ENCODE peak calls at places on chromosomes 1 and 21, in six cellular contexts. G, S, U, C, N and M are unnamed samples. For H3K79me1, the result is how much of the 10 kb centered on the place peaks cover.

GRCh38 chr1:151846062-151846568 is 6.5 kb upstream of the C2CD4D start:
- DNase-seq in N (no peak), U (peak), S (no peak), G (peak), C (peak), M (no peak)

GRCh38 chr1:245704765-245705164 is 550.0 kb downstream of the KIF26B start:
- DNase-seq in S (no peak), U (peak), C (no peak), N (no peak), G (peak), M (no peak)

GRCh38 chr1:229023651-229024295 is 247.1 kb upstream of the RAB4A start:
- DNase-seq in S (no peak), N (no peak), U (no peak), C (no peak), G (no peak), M (no peak)

GRCh38 chr21:42298657-42299056 is 16.6 kb downstream of the TFF3 start:
- DNase-seq in N (peak), G (no peak), U (no peak), S (no peak), C (no peak), M (no peak)

GRCh38 chr1:100631015-100631521 is 88.5 kb upstream of the VCAM1 start:
- DNase-seq in U (no peak), S (no peak), N (peak), G (peak), C (peak), M (no peak)

GRCh38 chr1:212712451-212713303 is 13.0 kb upstream of the BATF3 start:
- DNase-seq in N (no peak), C (peak), U (no peak), G (peak), S (no peak), M (no peak)

GRCh38 chr21:26849428-26850115 is 4.4 kb upstream of the ADAMTS1 start:
- DNase-seq in G (peak), N (peak), U (no peak), C (peak), S (no peak), M (peak)

GRCh38 chr1:29120955-29121485 is 2.7 kb downstream of the TMEM200B start:
- DNase-seq in G (peak), C (peak), U (peak), S (peak), N (peak), M (peak)

GRCh38 chr1:218616681-218617080 is 271.5 kb downstream of the TGFB2 start:
- DNase-seq in S (no peak), C (no peak), N (no peak), U (no peak), G (peak), M (no peak)

GRCh38 chr1:112735752-112736151 is 20.6 kb upstream of the PPM1J start:
- DNase-seq in S (no peak), G (peak), C (peak), U (no peak), N (peak), M (no peak)

GRCh38 chr1:11341881-11342552 is 69.0 kb downstream of the UBIAD1 start:
- DNase-seq in U (no peak), S (no peak), N (no peak), G (peak), C (no peak), M (no peak)

GRCh38 chr1:66527688-66528087 is 6.3 kb upstream of the SGIP1 start:
- DNase-seq in C (peak), G (peak), U (no peak), S (no peak), N (peak), M (no peak)

GRCh38 chr1:199495432-199495831 is 532.1 kb upstream of the NR5A2 start:
- DNase-seq in N (no peak), S (no peak), C (no peak), U (no peak), G (no peak), M (no peak)

GRCh38 chr1:9249534-9250335 is 15.2 kb downstream of the H6PD start:
- DNase-seq in G (peak), U (peak), C (no peak), N (peak), S (peak), M (peak)

GRCh38 chr1:225934711-225935110 is 6.3 kb downstream of the LEFTY2 start:
- DNase-seq in C (peak), S (no peak), U (no peak), G (peak), N (no peak), M (no peak)

GRCh38 chr1:116433283-116434257 is 60.5 kb downstream of the ATP1A1 start:
- DNase-seq in G (peak), U (no peak), C (no peak), N (peak), S (no peak), M (no peak)

GRCh38 chr1:235068155-235069121 is 60.2 kb downstream of the TOMM20 start:
- DNase-seq in S (no peak), N (peak), G (peak), U (no peak), C (peak), M (no peak)

GRCh38 chr1:171389176-171389575 is 75.2 kb downstream of the FMO4 start:
- DNase-seq in U (no peak), N (peak), C (peak), G (peak), S (no peak), M (no peak)

GRCh38 chr1:182391362-182392044 is at the start of gene GLUL:
- DNase-seq in N (peak), G (peak), U (peak), C (peak), S (peak), M (peak)

GRCh38 chr1:1274931-1275431 is 1.3 kb upstream of the UBE2J2 start:
- DNase-seq in C (no peak), U (no peak), S (no peak), N (peak), G (no peak), M (no peak)

GRCh38 chr1:3186526-3186921 is 117.5 kb downstream of the PRDM16 start:
- DNase-seq in C (peak), G (peak), U (peak), N (no peak), S (no peak), M (no peak)

GRCh38 chr1:193479187-193479586 is 292.8 kb upstream of the B3GALT2 start:
- DNase-seq in U (no peak), N (no peak), G (no peak), S (no peak), C (no peak), M (no peak)

GRCh38 chr21:25845729-25846256 is 111.0 kb downstream of the GABPA start:
- DNase-seq in S (no peak), C (peak), N (peak), U (no peak), G (peak), M (no peak)

GRCh38 chr1:79792212-79792575 is 785.7 kb upstream of the ADGRL4 start:
- DNase-seq in S (no peak), C (peak), U (no peak), N (no peak), G (peak), M (no peak)

GRCh38 chr1:100265931-100266830 is at the start of gene RTCA:
- DNase-seq in U (peak), C (peak), N (peak), S (peak), G (peak), M (peak)

GRCh38 chr1:233082778-233083550 is 132.6 kb downstream of the NTPCR start:
- DNase-seq in U (no peak), S (no peak), N (no peak), G (no peak), C (no peak), M (no peak)

GRCh38 chr1:11198851-11199628 is 9.9 kb downstream of the ANGPTL7 start:
- DNase-seq in G (no peak), U (no peak), N (no peak), S (no peak), C (no peak), M (no peak)

GRCh38 chr1:111571987-111572386 is 47.6 kb upstream of the RAP1A start:
- DNase-seq in C (no peak), G (peak), S (no peak), U (no peak), N (no peak), M (peak)

GRCh38 chr1:246117066-246117791 is 389.9 kb downstream of the SMYD3 start:
- DNase-seq in C (peak), N (peak), U (peak), G (peak), S (no peak), M (no peak)

GRCh38 chr1:9814619-9815018 is 9.1 kb downstream of the CLSTN1 start:
- DNase-seq in S (no peak), G (no peak), C (no peak), U (no peak), N (no peak), M (no peak)

GRCh38 chr1:91440845-91441244 is 36.2 kb upstream of the HFM1 start:
- DNase-seq in S (no peak), G (no peak), C (no peak), U (no peak), N (no peak), M (no peak)

GRCh38 chr1:45444609-45445131 is 46.3 kb downstream of the TESK2 start:
- DNase-seq in G (peak), N (peak), U (no peak), S (no peak), C (peak), M (no peak)

GRCh38 chr1:36455386-36455785 is 5.1 kb upstream of the OSCP1 start:
- DNase-seq in C (no peak), U (no peak), G (no peak), N (no peak), S (no peak), M (no peak)

GRCh38 chr1:93965888-93966287 is 56.7 kb upstream of the GCLM start:
- DNase-seq in S (no peak), U (no peak), N (peak), C (no peak), G (no peak), M (no peak)

DNA sequence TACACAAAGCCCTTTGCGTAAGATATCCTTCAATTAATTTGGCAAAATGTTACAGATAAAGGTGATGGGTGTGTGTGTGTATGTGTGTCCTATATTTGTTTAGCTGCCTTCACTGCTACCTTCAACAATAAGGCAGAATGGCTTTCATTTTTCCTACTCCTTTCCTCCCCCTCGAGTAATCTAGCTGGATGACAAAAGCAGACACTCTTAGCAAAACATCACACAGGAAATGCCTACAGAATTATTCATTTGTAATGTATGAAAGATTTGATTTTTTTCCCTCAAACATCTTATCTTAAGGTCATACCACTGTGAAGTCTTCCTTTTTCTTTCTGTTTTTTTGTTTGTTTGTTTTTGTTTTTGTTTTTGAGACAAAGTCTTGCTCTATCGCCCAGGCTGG is 10.6 kb downstream of the PTPN22 start:
- DNase-seq in N (no peak), C (peak), S (no peak), G (peak), U (no peak), M (no peak)
- H2AFZ ChIP-seq in N (no peak), C (no peak), S (no peak), G (no peak), U (no peak), M (no peak)

GRCh38 chr1:247331172-247331525 is 518 bp downstream of the ZNF496 start:
- DNase-seq in G (peak), C (peak), U (peak), N (peak), S (peak), M (peak)

GRCh38 chr1:247332215-247332900 is 691 bp upstream of the ZNF496 start:
- DNase-seq in C (peak), N (peak), S (peak), U (no peak), G (peak), M (peak)

GRCh38 chr1:247334378-247335133 is 2.9 kb upstream of the ZNF496 start:
- DNase-seq in U (no peak), C (no peak), N (no peak), S (no peak), G (no peak), M (no peak)

GRCh38 chr1:247331526-247332214 is at the start of gene ZNF496:
- DNase-seq in U (peak), S (peak), C (peak), G (peak), N (peak), M (peak)

DNA sequence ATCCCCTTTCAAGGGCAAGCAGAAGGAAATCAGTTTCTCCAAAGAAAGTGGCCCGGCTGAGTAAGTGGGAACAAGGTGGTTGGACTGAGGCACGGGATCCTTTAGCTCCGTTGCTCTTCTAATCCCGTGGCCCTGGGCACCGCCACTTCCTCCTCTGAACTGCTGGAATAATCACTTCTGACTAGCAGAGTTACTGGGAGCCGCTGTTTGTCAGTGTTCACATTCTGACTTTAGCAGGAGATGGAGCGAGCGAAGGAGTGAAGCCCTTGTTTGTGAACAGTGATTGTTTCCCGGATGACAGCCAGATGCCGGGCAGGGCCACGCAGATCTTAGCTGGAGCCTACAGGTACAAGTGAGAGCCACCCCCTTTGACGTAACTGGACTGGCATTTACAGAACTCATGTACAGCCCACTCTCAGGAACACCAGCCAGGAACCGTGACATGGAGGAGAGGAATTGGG is 1.3 kb upstream of the ZNF496 start:
- DNase-seq in N (peak), C (peak), G (peak), U (no peak), S (no peak), M (no peak)
- H3K79me1 ChIP-seq in N (under half), C (under half), G (under half), U (under half), S (under half), M (under half)

DNA sequence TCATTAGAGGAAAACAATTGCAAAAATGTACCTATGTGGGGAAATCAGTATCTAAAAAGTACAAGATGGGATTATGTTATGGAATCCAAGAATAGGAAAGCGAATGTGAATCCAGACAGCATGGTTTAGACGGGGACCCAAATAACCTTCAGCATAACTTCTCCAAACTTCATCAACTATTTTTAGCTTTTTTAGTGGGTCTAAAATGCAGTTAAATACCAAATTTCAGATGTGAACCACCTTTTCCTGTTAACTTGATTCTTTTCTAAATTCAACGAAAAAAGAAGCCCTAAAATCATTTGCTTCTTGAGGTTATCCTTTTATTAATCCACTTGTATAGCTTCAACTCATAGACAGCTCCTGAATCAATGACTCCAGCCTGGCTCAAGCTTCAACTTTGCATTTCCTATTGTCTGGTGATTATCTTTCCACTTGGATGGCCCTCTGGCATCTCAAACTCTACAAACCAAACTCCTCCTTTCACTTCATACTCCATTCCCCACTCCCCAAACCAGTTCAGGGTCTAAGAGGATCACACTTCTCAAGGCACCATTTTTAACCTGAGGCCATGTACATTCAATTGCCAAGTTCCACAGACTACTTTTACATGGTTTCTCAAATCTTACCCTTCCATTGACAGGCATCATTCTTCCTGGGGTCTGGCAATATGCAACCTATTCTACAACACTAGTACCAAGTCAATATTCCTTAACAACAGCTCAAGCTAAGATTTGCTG is 7.4 kb downstream of the ERRFI1 start:
- DNase-seq in S (no peak), C (peak), N (no peak), G (no peak), U (no peak), M (peak)
- H3K27ac ChIP-seq in S (no peak), C (peak), N (peak), G (no peak), U (no peak), M (peak)

GRCh38 chr1:53089478-53090226 is 27.6 kb downstream of the PODN start:
- DNase-seq in N (no peak), G (peak), S (no peak), C (peak), U (no peak), M (no peak)
- H2AFZ ChIP-seq in N (no peak), G (peak), S (no peak), C (no peak), U (no peak), M (no peak)

GRCh38 chr1:53316058-53316741 is 11.7 kb downstream of the LRP8 start:
- DNase-seq in U (no peak), N (no peak), G (peak), C (peak), S (no peak), M (no peak)
- H3K79me1 ChIP-seq in U (under half), N (under half), G (under half), C (under half), S (half or more), M (under half)

GRCh38 chr1:236746785-236747184 is 48.3 kb upstream of the MTR start:
- DNase-seq in S (no peak), C (no peak), N (no peak), G (no peak), U (no peak), M (no peak)
- H3K27ac ChIP-seq in S (no peak), C (no peak), N (no peak), G (no peak), U (no peak), M (no peak)

GRCh38 chr1:65002156-65002507 is 35.8 kb upstream of the JAK1 start:
- DNase-seq in N (no peak), U (peak), C (no peak), G (no peak), S (no peak), M (no peak)
- H2AFZ ChIP-seq in N (peak), U (no peak), C (peak), G (peak), S (no peak), M (peak)

GRCh38 chr1:55272994-55273393 is 57.8 kb upstream of the USP24 start:
- DNase-seq in S (no peak), U (peak), N (no peak), G (no peak), C (no peak), M (no peak)
- H3K79me1 ChIP-seq in S (under half), U (under half), N (under half), G (under half), C (under half), M (under half)

GRCh38 chr1:208254862-208255261 is 10.7 kb upstream of the PLXNA2 start:
- DNase-seq in S (no peak), U (no peak), G (peak), C (peak), N (peak), M (no peak)

GRCh38 chr1:208252126-208252853 is 8.1 kb upstream of the PLXNA2 start:
- DNase-seq in N (no peak), C (peak), U (peak), S (peak), G (no peak), M (no peak)

GRCh38 chr1:208251015-208251414 is 6.8 kb upstream of the PLXNA2 start:
- DNase-seq in N (no peak), G (no peak), S (no peak), C (no peak), U (no peak), M (no peak)

GRCh38 chr1:208254376-208254775 is 10.2 kb upstream of the PLXNA2 start:
- DNase-seq in G (no peak), C (no peak), U (no peak), N (no peak), S (no peak), M (no peak)

DNA sequence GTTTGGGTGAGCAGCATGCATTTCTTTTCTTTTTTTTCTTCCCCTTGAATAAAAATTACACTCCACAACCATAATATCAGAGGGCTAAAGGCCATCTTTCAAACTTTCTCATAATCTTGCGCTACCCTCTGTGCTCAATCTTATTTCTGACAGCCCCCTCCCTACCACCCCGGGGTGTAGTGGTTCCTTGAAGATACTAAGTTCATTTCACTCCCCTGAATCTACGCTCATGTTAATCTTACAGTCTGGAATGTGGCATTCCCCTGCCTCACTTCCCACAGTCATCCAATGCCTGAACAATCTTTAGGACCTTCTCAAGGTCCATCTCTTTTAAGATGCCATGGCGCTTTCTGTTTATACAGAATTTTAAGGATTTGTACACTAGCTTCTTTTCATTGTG is 9.0 kb upstream of the PLXNA2 start:
- DNase-seq in N (no peak), U (no peak), C (no peak), G (no peak), S (no peak), M (no peak)
- H3K27ac ChIP-seq in N (no peak), U (no peak), C (no peak), G (no peak), S (no peak), M (no peak)